ENCODE peak calls at places on chromosomes 11 and 22, in seven cellular contexts. One of them, this sample, is unnamed.

GRCh38 chr11:83572521-83572920 is 286.4 kb upstream of the CCDC90B start:
- DNase-seq in CD8-positive, alpha-beta T cell: no peak
- DNase-seq in SK-N-SH: no peak
- DNase-seq in GM12878: no peak
- DNase-seq in pancreas: no peak
- DNase-seq in tibial artery: no peak
- DNase-seq in colonic mucosa: no peak
- DNase-seq in this sample: no peak

GRCh38 chr11:129249923-129250322 is 57.8 kb upstream of the ARHGAP32 start:
- DNase-seq in CD8-positive, alpha-beta T cell: no peak
- DNase-seq in SK-N-SH: no peak
- DNase-seq in GM12878: no peak
- DNase-seq in pancreas: no peak
- DNase-seq in tibial artery: no peak
- DNase-seq in colonic mucosa: no peak
- DNase-seq in this sample: no peak

GRCh38 chr11:47234669-47235075 is 13.9 kb downstream of the ACP2 start:
- DNase-seq in CD8-positive, alpha-beta T cell: peak; percentile 27
- DNase-seq in SK-N-SH: peak; percentile 4
- DNase-seq in GM12878: no peak
- DNase-seq in pancreas: peak; percentile 88
- DNase-seq in tibial artery: no peak
- DNase-seq in colonic mucosa: no peak
- DNase-seq in this sample: peak; percentile 59

GRCh38 chr22:29751139-29751538 is 15.7 kb downstream of the ZMAT5 start:
- DNase-seq in CD8-positive, alpha-beta T cell: no peak
- DNase-seq in SK-N-SH: no peak
- DNase-seq in GM12878: no peak
- DNase-seq in pancreas: no peak
- DNase-seq in tibial artery: no peak
- DNase-seq in colonic mucosa: no peak
- DNase-seq in this sample: no peak

GRCh38 chr22:40654522-40655167 is 18.1 kb upstream of the MRTFA start:
- DNase-seq in CD8-positive, alpha-beta T cell: no peak
- DNase-seq in SK-N-SH: peak; percentile 64
- DNase-seq in GM12878: no peak
- DNase-seq in pancreas: no peak
- DNase-seq in tibial artery: peak; percentile 88
- DNase-seq in colonic mucosa: no peak
- DNase-seq in this sample: no peak

GRCh38 chr11:69241075-69241740 is 52.7 kb upstream of the MYEOV start:
- DNase-seq in CD8-positive, alpha-beta T cell: no peak
- DNase-seq in SK-N-SH: no peak
- DNase-seq in GM12878: no peak
- DNase-seq in pancreas: no peak
- DNase-seq in tibial artery: no peak
- DNase-seq in colonic mucosa: peak; percentile 13
- DNase-seq in this sample: no peak

GRCh38 chr11:18235394-18235926 is 1.1 kb downstream of the SAA4 start:
- DNase-seq in CD8-positive, alpha-beta T cell: no peak
- DNase-seq in SK-N-SH: no peak
- DNase-seq in GM12878: no peak
- DNase-seq in pancreas: no peak
- DNase-seq in tibial artery: no peak
- DNase-seq in colonic mucosa: no peak
- DNase-seq in this sample: no peak

GRCh38 chr11:57276857-57277505 is 39.9 kb upstream of the APLNR start:
- DNase-seq in CD8-positive, alpha-beta T cell: no peak
- DNase-seq in SK-N-SH: no peak
- DNase-seq in GM12878: no peak
- DNase-seq in pancreas: no peak
- DNase-seq in tibial artery: no peak
- DNase-seq in colonic mucosa: no peak
- DNase-seq in this sample: no peak

GRCh38 chr11:57781529-57781943 is 19.9 kb downstream of the CTNND1 start:
- DNase-seq in CD8-positive, alpha-beta T cell: no peak
- DNase-seq in SK-N-SH: no peak
- DNase-seq in GM12878: no peak
- DNase-seq in pancreas: peak; percentile 82
- DNase-seq in tibial artery: peak; percentile 70
- DNase-seq in colonic mucosa: peak; percentile 82
- DNase-seq in this sample: peak; percentile 83

GRCh38 chr11:129323896-129324522 is 51.6 kb upstream of the BARX2 start:
- DNase-seq in CD8-positive, alpha-beta T cell: no peak
- DNase-seq in SK-N-SH: no peak
- DNase-seq in GM12878: no peak
- DNase-seq in pancreas: no peak
- DNase-seq in tibial artery: no peak
- DNase-seq in colonic mucosa: peak; percentile 56
- DNase-seq in this sample: no peak

GRCh38 chr22:37166675-37167066 is 17.0 kb upstream of the IL2RB start:
- DNase-seq in CD8-positive, alpha-beta T cell: peak; percentile 73
- DNase-seq in SK-N-SH: peak; percentile 93
- DNase-seq in GM12878: no peak
- DNase-seq in pancreas: peak; percentile 93
- DNase-seq in tibial artery: peak; percentile 90
- DNase-seq in colonic mucosa: peak; percentile 91
- DNase-seq in this sample: peak; percentile 90

GRCh38 chr11:72720047-72720446 is 32.2 kb downstream of the ARAP1 start:
- DNase-seq in CD8-positive, alpha-beta T cell: no peak
- DNase-seq in SK-N-SH: no peak
- DNase-seq in GM12878: no peak
- DNase-seq in pancreas: peak; percentile 51
- DNase-seq in tibial artery: no peak
- DNase-seq in colonic mucosa: no peak
- DNase-seq in this sample: peak; percentile 74
- H3K4me1 ChIP-seq in CD8-positive, alpha-beta T cell: peaks cover 70% of the 10 kb centered on the region
- H3K4me1 ChIP-seq in SK-N-SH: peaks cover 13% of the 10 kb centered on the region
- H3K4me1 ChIP-seq in GM12878: peaks cover 46% of the 10 kb centered on the region
- H3K4me1 ChIP-seq in pancreas: peaks cover 13% of the 10 kb centered on the region
- H3K4me1 ChIP-seq in tibial artery: no peaks in the 10 kb centered on the region
- H3K4me1 ChIP-seq in colonic mucosa: peaks cover 23% of the 10 kb centered on the region
- H3K4me1 ChIP-seq in this sample: peaks cover 91% of the 10 kb centered on the region

GRCh38 chr11:30435488-30435887 is 112.6 kb downstream of the ARL14EP start:
- DNase-seq in CD8-positive, alpha-beta T cell: no peak
- DNase-seq in SK-N-SH: no peak
- DNase-seq in GM12878: no peak
- DNase-seq in pancreas: no peak
- DNase-seq in tibial artery: no peak
- DNase-seq in colonic mucosa: no peak
- DNase-seq in this sample: no peak

GRCh38 chr11:30432177-30432576 is 109.3 kb downstream of the ARL14EP start:
- DNase-seq in CD8-positive, alpha-beta T cell: no peak
- DNase-seq in SK-N-SH: no peak
- DNase-seq in GM12878: no peak
- DNase-seq in pancreas: no peak
- DNase-seq in tibial artery: no peak
- DNase-seq in colonic mucosa: no peak
- DNase-seq in this sample: no peak

GRCh38 chr11:30432716-30433115 is 109.8 kb downstream of the ARL14EP start:
- DNase-seq in CD8-positive, alpha-beta T cell: no peak
- DNase-seq in SK-N-SH: no peak
- DNase-seq in GM12878: no peak
- DNase-seq in pancreas: no peak
- DNase-seq in tibial artery: no peak
- DNase-seq in colonic mucosa: no peak
- DNase-seq in this sample: no peak

GRCh38 chr11:30431127-30431814 is 108.4 kb downstream of the ARL14EP start:
- DNase-seq in CD8-positive, alpha-beta T cell: no peak
- DNase-seq in SK-N-SH: no peak
- DNase-seq in GM12878: no peak
- DNase-seq in pancreas: no peak
- DNase-seq in tibial artery: no peak
- DNase-seq in colonic mucosa: no peak
- DNase-seq in this sample: no peak

GRCh38 chr11:30433831-30434230 is 110.9 kb downstream of the ARL14EP start:
- DNase-seq in CD8-positive, alpha-beta T cell: no peak
- DNase-seq in SK-N-SH: no peak
- DNase-seq in GM12878: no peak
- DNase-seq in pancreas: no peak
- DNase-seq in tibial artery: no peak
- DNase-seq in colonic mucosa: no peak
- DNase-seq in this sample: no peak
- H3K27ac ChIP-seq in CD8-positive, alpha-beta T cell: no peak overlapping the region
- H3K27ac ChIP-seq in SK-N-SH: no peak overlapping the region
- H3K27ac ChIP-seq in GM12878: no peak overlapping the region
- H3K27ac ChIP-seq in pancreas: no peak overlapping the region
- H3K27ac ChIP-seq in tibial artery: peak overlapping the region; percentile 45
- H3K27ac ChIP-seq in colonic mucosa: no peak overlapping the region
- H3K27ac ChIP-seq in this sample: no peak overlapping the region

GRCh38 chr11:1300569-1301187 is 8.8 kb downstream of the TOLLIP start:
- DNase-seq in CD8-positive, alpha-beta T cell: no peak
- DNase-seq in SK-N-SH: no peak
- DNase-seq in GM12878: no peak
- DNase-seq in pancreas: peak; percentile 91
- DNase-seq in tibial artery: peak; percentile 61
- DNase-seq in colonic mucosa: peak; percentile 14
- DNase-seq in this sample: peak; percentile 37

GRCh38 chr11:1300121-1300520 is 9.3 kb downstream of the TOLLIP start:
- DNase-seq in CD8-positive, alpha-beta T cell: no peak
- DNase-seq in SK-N-SH: no peak
- DNase-seq in GM12878: no peak
- DNase-seq in pancreas: no peak
- DNase-seq in tibial artery: no peak
- DNase-seq in colonic mucosa: no peak
- DNase-seq in this sample: no peak

GRCh38 chr11:1302461-1303073 is 6.9 kb downstream of the TOLLIP start:
- DNase-seq in CD8-positive, alpha-beta T cell: no peak
- DNase-seq in SK-N-SH: peak; percentile 9
- DNase-seq in GM12878: no peak
- DNase-seq in pancreas: peak; percentile 84
- DNase-seq in tibial artery: no peak
- DNase-seq in colonic mucosa: peak; percentile 14
- DNase-seq in this sample: no peak

GRCh38 chr11:1302041-1302460 is 7.4 kb downstream of the TOLLIP start:
- DNase-seq in CD8-positive, alpha-beta T cell: no peak
- DNase-seq in SK-N-SH: no peak
- DNase-seq in GM12878: no peak
- DNase-seq in pancreas: peak; percentile 74
- DNase-seq in tibial artery: no peak
- DNase-seq in colonic mucosa: peak; percentile 22
- DNase-seq in this sample: no peak

DNA sequence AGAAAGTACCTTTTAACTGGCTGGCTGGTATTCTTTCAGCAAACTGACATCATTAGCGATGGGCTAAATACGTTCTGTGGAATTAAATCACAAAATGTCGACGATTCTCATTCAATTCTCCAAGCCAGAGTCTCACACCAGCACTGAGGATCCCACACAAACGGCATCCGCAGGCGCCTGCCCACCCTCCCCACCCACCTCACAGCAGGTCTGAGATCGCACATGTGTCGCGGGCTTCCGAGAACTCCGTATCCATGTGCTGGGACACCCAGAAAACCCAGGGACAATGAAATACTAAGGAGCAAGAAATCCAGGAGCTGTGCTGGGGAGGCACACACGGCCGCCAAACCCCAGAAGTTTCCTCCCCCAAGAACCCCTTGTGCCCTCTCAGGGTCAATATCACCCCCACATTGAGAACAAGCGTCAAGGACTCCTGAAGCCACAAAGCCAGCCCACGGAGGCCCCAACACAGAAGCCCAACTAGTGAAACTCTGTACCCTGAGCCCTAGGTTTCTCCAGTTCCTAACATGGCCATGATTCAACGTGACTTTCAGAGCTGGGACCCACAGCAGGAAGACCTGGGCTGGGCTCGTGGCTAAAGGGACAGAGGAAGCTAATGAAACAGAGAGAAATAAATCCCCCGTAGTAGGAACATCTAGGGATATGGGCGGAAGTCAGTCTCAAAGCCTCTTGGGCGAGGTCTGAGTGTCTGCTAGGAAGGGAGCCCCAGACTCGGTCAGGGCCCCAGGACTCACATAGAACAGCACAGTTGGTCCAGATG is 8.0 kb downstream of the TOLLIP start:
- DNase-seq in CD8-positive, alpha-beta T cell: no peak
- DNase-seq in SK-N-SH: no peak
- DNase-seq in GM12878: no peak
- DNase-seq in pancreas: no peak
- DNase-seq in tibial artery: no peak
- DNase-seq in colonic mucosa: peak; percentile 15
- DNase-seq in this sample: no peak
- H3K4me1 ChIP-seq in CD8-positive, alpha-beta T cell: peaks cover 5% of the 10 kb centered on the region
- H3K4me1 ChIP-seq in SK-N-SH: no peaks in the 10 kb centered on the region
- H3K4me1 ChIP-seq in GM12878: no peaks in the 10 kb centered on the region
- H3K4me1 ChIP-seq in pancreas: peaks cover 75% of the 10 kb centered on the region
- H3K4me1 ChIP-seq in tibial artery: no peaks in the 10 kb centered on the region
- H3K4me1 ChIP-seq in colonic mucosa: peaks cover 42% of the 10 kb centered on the region
- H3K4me1 ChIP-seq in this sample: peaks cover 76% of the 10 kb centered on the region

DNA sequence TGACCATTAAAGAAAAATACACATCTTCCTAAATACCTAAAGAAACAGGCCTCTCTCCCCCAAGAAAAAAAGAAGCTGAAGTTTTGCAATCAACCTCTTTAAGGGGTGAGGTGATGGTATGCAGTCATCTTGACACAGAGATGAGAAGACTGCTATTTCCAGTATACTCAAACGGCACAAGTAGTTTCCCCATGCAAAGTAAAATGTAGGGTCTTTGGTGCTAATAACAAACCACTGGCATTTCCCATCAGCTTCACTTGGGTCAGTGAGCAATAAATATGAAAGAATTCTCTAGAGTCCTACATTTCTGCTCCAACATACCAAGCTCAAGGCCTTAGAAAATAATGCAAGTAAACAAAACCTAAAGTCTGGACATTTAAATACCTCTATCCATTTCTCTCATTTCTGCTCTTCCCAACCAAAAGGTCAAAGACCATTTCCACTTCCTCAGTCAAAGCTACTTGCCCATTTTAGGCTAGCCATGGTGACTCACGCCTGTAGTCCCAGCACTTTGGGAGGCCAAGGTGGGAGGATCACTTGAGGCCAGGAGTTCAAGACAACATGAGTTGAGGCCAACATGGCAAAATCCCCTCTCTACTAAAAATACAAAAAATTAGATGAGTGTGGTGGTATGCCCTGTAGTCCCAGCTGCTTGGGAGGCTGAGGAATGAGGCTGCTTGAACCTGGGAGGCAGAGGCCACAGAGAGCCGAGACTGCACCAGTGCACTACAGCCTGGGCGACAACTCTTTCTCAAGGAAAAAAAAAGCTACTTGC is 39.5 kb upstream of the CHRNA10 start:
- DNase-seq in CD8-positive, alpha-beta T cell: no peak
- DNase-seq in SK-N-SH: no peak
- DNase-seq in GM12878: no peak
- DNase-seq in pancreas: no peak
- DNase-seq in tibial artery: no peak
- DNase-seq in colonic mucosa: no peak
- DNase-seq in this sample: no peak
- H3K27ac ChIP-seq in CD8-positive, alpha-beta T cell: no peak overlapping the region
- H3K27ac ChIP-seq in SK-N-SH: no peak overlapping the region
- H3K27ac ChIP-seq in GM12878: no peak overlapping the region
- H3K27ac ChIP-seq in pancreas: no peak overlapping the region
- H3K27ac ChIP-seq in tibial artery: no peak overlapping the region
- H3K27ac ChIP-seq in colonic mucosa: no peak overlapping the region
- H3K27ac ChIP-seq in this sample: no peak overlapping the region

GRCh38 chr11:76379811-76380160 is 1.1 kb downstream of the THAP12 start:
- DNase-seq in CD8-positive, alpha-beta T cell: no peak
- DNase-seq in SK-N-SH: no peak
- DNase-seq in GM12878: no peak
- DNase-seq in pancreas: no peak
- DNase-seq in tibial artery: no peak
- DNase-seq in colonic mucosa: no peak
- DNase-seq in this sample: no peak
- H3K4me1 ChIP-seq in CD8-positive, alpha-beta T cell: peaks cover 38% of the 10 kb centered on the region
- H3K4me1 ChIP-seq in SK-N-SH: peaks cover 17% of the 10 kb centered on the region
- H3K4me1 ChIP-seq in GM12878: peaks cover 24% of the 10 kb centered on the region
- H3K4me1 ChIP-seq in pancreas: peaks cover 11% of the 10 kb centered on the region
- H3K4me1 ChIP-seq in tibial artery: no peaks in the 10 kb centered on the region
- H3K4me1 ChIP-seq in colonic mucosa: peaks cover 13% of the 10 kb centered on the region
- H3K4me1 ChIP-seq in this sample: peaks cover 37% of the 10 kb centered on the region